ENCODE peak calls at places on chromosomes 5 and 9, in eight cellular contexts. L, E, M, U, R, J, V and Q are unnamed samples.

GRCh38 chr9:76652894-76653293 is 111.3 kb upstream of the PCA3 start:
- DNase-seq in L (no peak), E (no peak), M (no peak), U (no peak), R (no peak), J (no peak), V (no peak), Q (no peak)

GRCh38 chr5:167743685-167744084 is 547.8 kb upstream of the WWC1 start:
- DNase-seq in L (peak), E (no peak), M (no peak), U (no peak), R (no peak), J (no peak), V (peak), Q (no peak)

GRCh38 chr5:1294839-1295649 is at the start of gene TERT:
- DNase-seq in L (no peak), E (peak), M (no peak), U (no peak), R (peak), J (no peak), V (no peak), Q (no peak)

GRCh38 chr9:5783982-5784381 is 48.9 kb downstream of the ERMP1 start:
- DNase-seq in L (peak), E (no peak), M (no peak), U (no peak), R (no peak), J (no peak), V (no peak), Q (no peak)

GRCh38 chr5:53170748-53171349 is 61.3 kb upstream of the MOCS2 start:
- DNase-seq in L (peak), E (no peak), M (no peak), U (no peak), R (no peak), J (peak), V (peak), Q (peak)

GRCh38 chr5:168531191-168531590 is 2.1 kb downstream of the FBLL1 start:
- DNase-seq in L (no peak), E (no peak), M (no peak), U (no peak), R (no peak), J (no peak), V (no peak), Q (no peak)

GRCh38 chr5:163760498-163760897 is 255.1 kb downstream of the MAT2B start:
- DNase-seq in L (peak), E (no peak), M (no peak), U (no peak), R (no peak), J (peak), V (peak), Q (no peak)

GRCh38 chr9:118170032-118170955 is 466.1 kb downstream of the TLR4 start:
- DNase-seq in L (peak), E (no peak), M (no peak), U (no peak), R (peak), J (peak), V (peak), Q (peak)

GRCh38 chr9:104817437-104817836 is 53.5 kb downstream of the NIPSNAP3B start:
- DNase-seq in L (no peak), E (no peak), M (no peak), U (no peak), R (peak), J (peak), V (no peak), Q (no peak)

GRCh38 chr9:69411931-69412740 is 87.1 kb downstream of the ENTREP1 start:
- DNase-seq in L (no peak), E (no peak), M (no peak), U (no peak), R (no peak), J (no peak), V (no peak), Q (no peak)

GRCh38 chr9:136219276-136219675 is 14.3 kb upstream of the LHX3 start:
- DNase-seq in L (no peak), E (no peak), M (no peak), U (no peak), R (no peak), J (no peak), V (peak), Q (peak)

GRCh38 chr5:178527458-178528307 is 62.5 kb downstream of the COL23A1 start:
- DNase-seq in L (no peak), E (no peak), M (no peak), U (peak), R (no peak), J (no peak), V (peak), Q (no peak)

GRCh38 chr9:131987232-131987631 is 92.4 kb downstream of the MED27 start:
- DNase-seq in L (no peak), E (no peak), M (no peak), U (no peak), R (no peak), J (no peak), V (no peak), Q (no peak)

GRCh38 chr5:99004960-99005359 is 76.2 kb upstream of the CHD1 start:
- DNase-seq in L (peak), E (no peak), M (no peak), U (no peak), R (no peak), J (no peak), V (no peak), Q (no peak)

GRCh38 chr9:70553718-70554673 is 139.5 kb upstream of the KLF9 start:
- DNase-seq in L (no peak), E (no peak), M (peak), U (no peak), R (no peak), J (peak), V (peak), Q (no peak)

GRCh38 chr9:70534471-70534870 is 120.0 kb upstream of the KLF9 start:
- DNase-seq in L (no peak), E (no peak), M (no peak), U (no peak), R (no peak), J (no peak), V (no peak), Q (no peak)

GRCh38 chr9:108130896-108131295 is 641.3 kb upstream of the KLF4 start:
- DNase-seq in L (no peak), E (peak), M (no peak), U (no peak), R (no peak), J (no peak), V (no peak), Q (no peak)

DNA sequence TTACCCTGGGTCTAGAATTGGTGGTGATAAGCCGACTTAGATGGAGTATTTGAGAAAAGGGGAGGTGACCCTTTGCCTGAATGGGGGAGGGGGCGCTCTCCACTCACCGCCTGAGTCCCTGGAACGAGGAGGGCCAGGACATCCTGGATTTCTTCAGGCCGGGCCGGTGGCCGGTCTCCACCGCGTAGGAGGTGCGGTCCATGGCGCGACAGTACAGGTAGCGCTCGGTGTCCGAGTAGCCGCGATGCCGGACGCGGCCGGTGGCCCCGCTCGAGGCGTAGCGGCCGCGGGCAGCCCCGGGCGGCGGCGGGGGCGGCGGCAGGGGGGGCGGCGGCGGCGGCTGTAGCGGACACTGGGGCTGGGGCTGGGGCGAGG is 478 bp downstream of the PDE4D start:
- DNase-seq in L (no peak), E (no peak), M (no peak), U (no peak), R (no peak), J (no peak), V (no peak), Q (no peak)
- TF ChIP-seq CTCF in L (no peak), E (no peak), M (no peak), U (no peak), R (no peak), J (no peak), V (no peak), Q (no peak)

GRCh38 chr5:139657363-139658321 is 9.5 kb downstream of the CXXC5 start:
- DNase-seq in L (no peak), E (no peak), M (no peak), U (no peak), R (no peak), J (no peak), V (no peak), Q (no peak)
- H3K4me3 ChIP-seq in L (no peak), E (no peak), M (no peak), U (peak), R (no peak), J (no peak), V (no peak), Q (no peak)

GRCh38 chr9:127136081-127136879 is 13.8 kb upstream of the ANGPTL2 start:
- DNase-seq in L (no peak), E (peak), M (peak), U (no peak), R (peak), J (no peak), V (no peak), Q (no peak)
- TF ChIP-seq CTCF in L (no peak), E (no peak), M (no peak), U (no peak), R (no peak), J (no peak), V (no peak), Q (no peak)

DNA sequence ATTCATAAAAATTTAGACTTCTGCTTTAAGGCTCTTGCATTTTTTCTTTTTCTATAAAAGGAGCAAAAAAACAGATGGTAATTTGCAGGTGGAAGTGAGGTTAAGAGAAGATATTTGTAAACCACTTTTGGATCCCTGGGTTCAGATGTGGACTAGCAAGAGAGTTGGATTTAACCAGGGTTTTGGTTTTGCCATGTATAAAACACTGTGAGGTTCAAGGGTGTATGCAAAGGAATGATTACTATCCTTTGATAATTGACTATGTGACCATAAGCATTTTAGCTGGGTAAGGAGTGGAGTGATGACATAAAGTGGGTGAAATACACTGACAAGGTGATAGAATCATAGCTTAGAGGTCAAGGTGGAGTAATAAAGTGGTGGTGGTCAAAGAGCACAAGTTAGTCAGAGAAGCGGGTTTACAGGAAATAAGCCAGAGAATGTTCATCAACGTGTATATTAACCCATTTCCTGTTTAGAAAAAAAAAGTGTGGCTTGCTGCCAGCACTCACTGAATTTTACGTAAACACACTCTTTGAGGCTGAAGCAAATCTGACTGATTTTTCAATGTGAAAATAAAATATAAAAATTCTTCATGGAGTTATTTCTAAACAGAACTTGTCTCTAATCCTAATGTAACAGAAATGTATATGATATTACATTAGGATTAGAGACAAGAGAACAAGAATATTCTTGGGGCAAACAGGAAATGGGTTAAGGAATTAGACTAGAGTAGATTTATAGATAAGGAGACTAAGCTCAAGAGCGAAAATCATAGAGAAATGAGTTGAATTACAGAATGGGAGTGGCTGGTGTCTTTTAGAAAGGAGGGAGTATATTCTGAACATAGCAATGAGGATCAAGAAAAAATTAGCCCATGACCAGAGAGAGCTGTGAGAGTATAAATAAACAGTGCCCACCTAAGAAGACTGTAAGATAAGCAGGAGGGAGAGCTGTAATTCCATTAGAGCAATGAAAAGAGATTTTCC is 74.5 kb downstream of the CDKN2A start:
- DNase-seq in L (peak), E (no peak), M (no peak), U (no peak), R (no peak), J (peak), V (peak), Q (peak)
- H3K4me3 ChIP-seq in L (no peak), E (no peak), M (no peak), U (no peak), R (no peak), J (no peak), V (no peak), Q (no peak)

DNA sequence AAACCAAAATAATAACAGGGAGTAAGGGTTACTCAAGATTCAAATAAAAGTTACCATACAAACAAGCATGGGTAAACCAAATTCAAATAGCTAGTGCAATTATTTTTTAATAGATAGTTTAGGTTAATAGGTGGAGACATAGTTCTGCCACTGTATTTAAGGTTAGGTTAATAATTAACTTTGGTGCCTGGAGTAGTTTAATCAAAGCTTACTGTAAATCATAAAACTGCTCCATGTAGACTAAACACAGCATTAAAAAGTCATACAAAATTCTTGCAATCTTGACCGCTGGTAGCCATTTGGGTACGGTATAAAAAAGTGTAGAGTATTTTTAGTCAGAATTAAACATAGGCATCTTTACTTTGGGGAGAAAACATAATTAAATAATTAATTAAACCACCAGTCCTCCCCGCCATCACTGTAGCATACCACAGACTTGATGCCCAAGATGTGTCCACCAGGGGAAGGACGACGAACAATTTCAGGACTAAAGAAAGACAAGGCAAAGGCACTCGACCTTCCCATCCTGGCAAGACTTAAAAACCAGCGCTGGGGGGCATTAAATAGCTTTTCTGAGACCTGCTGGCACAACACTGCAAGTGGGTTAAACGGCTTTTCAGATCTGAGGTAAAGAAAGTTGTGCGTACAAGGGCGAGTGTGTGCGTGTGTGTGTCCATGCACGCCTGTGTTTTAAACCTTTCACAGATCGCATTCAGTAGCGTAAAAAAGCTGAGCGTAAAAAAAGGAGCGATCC is 2.9 kb downstream of the SEMA6A start:
- DNase-seq in L (no peak), E (no peak), M (no peak), U (no peak), R (no peak), J (no peak), V (no peak), Q (no peak)
- TF ChIP-seq CTCF in L (peak), E (no peak), M (no peak), U (no peak), R (no peak), J (no peak), V (peak), Q (no peak)

DNA sequence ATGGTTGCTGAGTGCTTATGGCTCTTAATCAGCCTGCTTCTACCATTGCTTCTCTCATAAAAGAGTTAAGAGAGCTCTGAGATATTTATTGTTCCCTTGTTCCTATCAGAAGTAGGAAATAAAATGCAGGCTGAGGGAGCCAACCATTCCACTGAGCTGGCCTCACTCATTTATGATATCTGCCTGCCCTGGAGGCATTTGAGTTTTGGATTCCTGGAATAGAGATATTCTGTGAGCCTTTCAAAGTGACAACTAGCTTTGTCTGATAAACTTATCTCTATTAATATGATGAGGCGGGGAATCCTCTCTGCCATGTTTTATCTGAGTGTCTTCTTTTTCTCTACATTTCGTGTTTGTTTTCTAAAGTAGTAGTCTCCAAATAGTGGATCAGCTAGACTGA is 162.5 kb downstream of the DMAC1 start:
- DNase-seq in L (no peak), E (no peak), M (no peak), U (no peak), R (no peak), J (no peak), V (no peak), Q (no peak)
- H3K4me3 ChIP-seq in L (no peak), E (no peak), M (no peak), U (no peak), R (no peak), J (no peak), V (no peak), Q (no peak)

DNA sequence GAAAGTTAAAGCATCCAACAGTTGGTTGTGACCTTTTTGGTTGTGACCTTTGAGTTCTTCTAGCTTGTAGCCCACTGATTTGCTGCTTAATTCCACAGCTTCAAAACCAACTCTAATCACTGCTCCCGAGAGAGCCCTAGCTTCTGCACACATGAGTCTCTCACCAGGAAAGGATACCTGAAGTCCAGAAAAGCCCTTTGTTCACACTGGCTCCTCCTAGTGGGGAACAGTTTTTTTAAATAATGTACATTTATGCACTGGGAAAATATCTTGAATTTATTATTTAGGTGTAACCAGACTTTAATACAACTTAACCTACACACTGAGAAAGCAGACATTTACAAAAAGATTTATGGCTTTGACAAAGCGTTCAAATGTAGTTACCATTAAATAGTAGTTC is 120.2 kb upstream of the CCDC152 start:
- DNase-seq in L (no peak), E (no peak), M (no peak), U (no peak), R (no peak), J (no peak), V (no peak), Q (no peak)
- TF ChIP-seq CTCF in L (peak), E (no peak), M (no peak), U (peak), R (peak), J (peak), V (peak), Q (peak)